ENCODE peak calls at places on chromosomes 16 and 17, in five cellular contexts. One of them, this sample, is unnamed.

GRCh38 chr17:38329808-38330730 is 13.7 kb downstream of the GPR179 start:
- DNase-seq in brain microvascular endothelial cell: no peak
- DNase-seq in foreskin fibroblast: no peak
- DNase-seq in lower leg skin: no peak
- DNase-seq in activated CD8-positive, alpha-beta T cell treated with anti-CD3 and anti-CD28 coated beads for 36 hours: no peak
- DNase-seq in this sample: no peak

GRCh38 chr16:23504453-23505179 is 5.7 kb downstream of the GGA2 start:
- DNase-seq in brain microvascular endothelial cell: peak
- DNase-seq in foreskin fibroblast: peak
- DNase-seq in lower leg skin: peak
- DNase-seq in activated CD8-positive, alpha-beta T cell treated with anti-CD3 and anti-CD28 coated beads for 36 hours: peak
- DNase-seq in this sample: peak

GRCh38 chr16:83847371-83848225 is 39.8 kb downstream of the HSBP1 start:
- DNase-seq in brain microvascular endothelial cell: no peak
- DNase-seq in foreskin fibroblast: no peak
- DNase-seq in lower leg skin: no peak
- DNase-seq in activated CD8-positive, alpha-beta T cell treated with anti-CD3 and anti-CD28 coated beads for 36 hours: no peak
- DNase-seq in this sample: no peak

GRCh38 chr16:89051521-89052166 is 42.0 kb upstream of the ACSF3 start:
- DNase-seq in brain microvascular endothelial cell: no peak
- DNase-seq in foreskin fibroblast: no peak
- DNase-seq in lower leg skin: no peak
- DNase-seq in activated CD8-positive, alpha-beta T cell treated with anti-CD3 and anti-CD28 coated beads for 36 hours: no peak
- DNase-seq in this sample: no peak

GRCh38 chr16:89489731-89490385 is 503 bp downstream of the ANKRD11 start:
- DNase-seq in brain microvascular endothelial cell: no peak
- DNase-seq in foreskin fibroblast: no peak
- DNase-seq in lower leg skin: no peak
- DNase-seq in activated CD8-positive, alpha-beta T cell treated with anti-CD3 and anti-CD28 coated beads for 36 hours: no peak
- DNase-seq in this sample: no peak

GRCh38 chr17:32958418-32958817 is 30.5 kb downstream of the TMEM98 start:
- DNase-seq in brain microvascular endothelial cell: no peak
- DNase-seq in foreskin fibroblast: peak
- DNase-seq in lower leg skin: no peak
- DNase-seq in activated CD8-positive, alpha-beta T cell treated with anti-CD3 and anti-CD28 coated beads for 36 hours: no peak
- DNase-seq in this sample: peak

GRCh38 chr17:77507116-77507885 is 366.5 kb downstream of the SEC14L1 start:
- DNase-seq in brain microvascular endothelial cell: no peak
- DNase-seq in foreskin fibroblast: peak
- DNase-seq in lower leg skin: no peak
- DNase-seq in activated CD8-positive, alpha-beta T cell treated with anti-CD3 and anti-CD28 coated beads for 36 hours: no peak
- DNase-seq in this sample: no peak

GRCh38 chr17:38685485-38685884 is 10.7 kb upstream of the EPOP start:
- DNase-seq in brain microvascular endothelial cell: no peak
- DNase-seq in foreskin fibroblast: no peak
- DNase-seq in lower leg skin: no peak
- DNase-seq in activated CD8-positive, alpha-beta T cell treated with anti-CD3 and anti-CD28 coated beads for 36 hours: no peak
- DNase-seq in this sample: no peak

GRCh38 chr17:74445156-74445555 is 13.3 kb downstream of the GPRC5C start:
- DNase-seq in brain microvascular endothelial cell: no peak
- DNase-seq in foreskin fibroblast: no peak
- DNase-seq in lower leg skin: no peak
- DNase-seq in activated CD8-positive, alpha-beta T cell treated with anti-CD3 and anti-CD28 coated beads for 36 hours: no peak
- DNase-seq in this sample: no peak

GRCh38 chr17:76556759-76557367 is 17.0 kb downstream of the PRCD start:
- DNase-seq in brain microvascular endothelial cell: no peak
- DNase-seq in foreskin fibroblast: peak
- DNase-seq in lower leg skin: no peak
- DNase-seq in activated CD8-positive, alpha-beta T cell treated with anti-CD3 and anti-CD28 coated beads for 36 hours: peak
- DNase-seq in this sample: no peak

GRCh38 chr16:83066011-83066410 is 439.2 kb downstream of the CDH13 start:
- DNase-seq in brain microvascular endothelial cell: no peak
- DNase-seq in foreskin fibroblast: no peak
- DNase-seq in lower leg skin: no peak
- DNase-seq in activated CD8-positive, alpha-beta T cell treated with anti-CD3 and anti-CD28 coated beads for 36 hours: no peak
- DNase-seq in this sample: no peak

GRCh38 chr17:80738987-80739730 is 194.5 kb downstream of the RPTOR start:
- DNase-seq in brain microvascular endothelial cell: no peak
- DNase-seq in foreskin fibroblast: no peak
- DNase-seq in lower leg skin: no peak
- DNase-seq in activated CD8-positive, alpha-beta T cell treated with anti-CD3 and anti-CD28 coated beads for 36 hours: peak
- DNase-seq in this sample: no peak

GRCh38 chr17:44324092-44324570 is 492 bp downstream of the SLC25A39 start:
- DNase-seq in brain microvascular endothelial cell: no peak
- DNase-seq in foreskin fibroblast: peak
- DNase-seq in lower leg skin: peak
- DNase-seq in activated CD8-positive, alpha-beta T cell treated with anti-CD3 and anti-CD28 coated beads for 36 hours: no peak
- DNase-seq in this sample: no peak

GRCh38 chr16:71927383-71927782 is 32.1 kb downstream of the IST1 start:
- DNase-seq in brain microvascular endothelial cell: peak
- DNase-seq in foreskin fibroblast: peak
- DNase-seq in lower leg skin: no peak
- DNase-seq in activated CD8-positive, alpha-beta T cell treated with anti-CD3 and anti-CD28 coated beads for 36 hours: no peak
- DNase-seq in this sample: peak

GRCh38 chr16:6483634-6484033 is 849.0 kb upstream of the RBFOX1 start:
- DNase-seq in brain microvascular endothelial cell: no peak
- DNase-seq in foreskin fibroblast: no peak
- DNase-seq in lower leg skin: no peak
- DNase-seq in activated CD8-positive, alpha-beta T cell treated with anti-CD3 and anti-CD28 coated beads for 36 hours: no peak
- DNase-seq in this sample: no peak

GRCh38 chr17:40903129-40903847 is 18.2 kb upstream of the KRT20 start:
- DNase-seq in brain microvascular endothelial cell: peak
- DNase-seq in foreskin fibroblast: peak
- DNase-seq in lower leg skin: no peak
- DNase-seq in activated CD8-positive, alpha-beta T cell treated with anti-CD3 and anti-CD28 coated beads for 36 hours: peak
- DNase-seq in this sample: peak

GRCh38 chr17:38742431-38743308 is 5.5 kb downstream of the PCGF2 start:
- DNase-seq in brain microvascular endothelial cell: peak
- DNase-seq in foreskin fibroblast: peak
- DNase-seq in lower leg skin: no peak
- DNase-seq in activated CD8-positive, alpha-beta T cell treated with anti-CD3 and anti-CD28 coated beads for 36 hours: peak
- DNase-seq in this sample: no peak

GRCh38 chr17:55436224-55437164 is 14.9 kb upstream of the MMD start:
- DNase-seq in brain microvascular endothelial cell: no peak
- DNase-seq in foreskin fibroblast: peak
- DNase-seq in lower leg skin: no peak
- DNase-seq in activated CD8-positive, alpha-beta T cell treated with anti-CD3 and anti-CD28 coated beads for 36 hours: no peak
- DNase-seq in this sample: no peak

GRCh38 chr16:8943001-8943763 is 20.5 kb downstream of the USP7 start:
- DNase-seq in brain microvascular endothelial cell: no peak
- DNase-seq in foreskin fibroblast: no peak
- DNase-seq in lower leg skin: no peak
- DNase-seq in activated CD8-positive, alpha-beta T cell treated with anti-CD3 and anti-CD28 coated beads for 36 hours: no peak
- DNase-seq in this sample: no peak

GRCh38 chr17:7703584-7704574 is 1.1 kb upstream of the EFNB3 start:
- DNase-seq in brain microvascular endothelial cell: peak
- DNase-seq in foreskin fibroblast: peak
- DNase-seq in lower leg skin: no peak
- DNase-seq in activated CD8-positive, alpha-beta T cell treated with anti-CD3 and anti-CD28 coated beads for 36 hours: peak
- DNase-seq in this sample: no peak

GRCh38 chr16:26905336-26905735 is 161.4 kb upstream of the C16orf82 start:
- DNase-seq in brain microvascular endothelial cell: no peak
- DNase-seq in foreskin fibroblast: peak
- DNase-seq in lower leg skin: no peak
- DNase-seq in activated CD8-positive, alpha-beta T cell treated with anti-CD3 and anti-CD28 coated beads for 36 hours: no peak
- DNase-seq in this sample: no peak

GRCh38 chr17:73307130-73307529 is 4.7 kb downstream of the CDC42EP4 start:
- DNase-seq in brain microvascular endothelial cell: no peak
- DNase-seq in foreskin fibroblast: peak
- DNase-seq in lower leg skin: no peak
- DNase-seq in activated CD8-positive, alpha-beta T cell treated with anti-CD3 and anti-CD28 coated beads for 36 hours: no peak
- DNase-seq in this sample: no peak

GRCh38 chr17:80395402-80396151 is 19.4 kb upstream of the ENDOV start:
- DNase-seq in brain microvascular endothelial cell: no peak
- DNase-seq in foreskin fibroblast: no peak
- DNase-seq in lower leg skin: no peak
- DNase-seq in activated CD8-positive, alpha-beta T cell treated with anti-CD3 and anti-CD28 coated beads for 36 hours: no peak
- DNase-seq in this sample: no peak

GRCh38 chr16:64403352-64403751 is 718.5 kb downstream of the CDH11 start:
- DNase-seq in brain microvascular endothelial cell: no peak
- DNase-seq in foreskin fibroblast: no peak
- DNase-seq in lower leg skin: no peak
- DNase-seq in activated CD8-positive, alpha-beta T cell treated with anti-CD3 and anti-CD28 coated beads for 36 hours: no peak
- DNase-seq in this sample: no peak

GRCh38 chr16:83305092-83305491 is 502.7 kb upstream of the HSBP1 start:
- DNase-seq in brain microvascular endothelial cell: peak
- DNase-seq in foreskin fibroblast: peak
- DNase-seq in lower leg skin: no peak
- DNase-seq in activated CD8-positive, alpha-beta T cell treated with anti-CD3 and anti-CD28 coated beads for 36 hours: no peak
- DNase-seq in this sample: peak

GRCh38 chr17:19773534-19773933 is 25.4 kb upstream of the ALDH3A1 start:
- DNase-seq in brain microvascular endothelial cell: no peak
- DNase-seq in foreskin fibroblast: no peak
- DNase-seq in lower leg skin: no peak
- DNase-seq in activated CD8-positive, alpha-beta T cell treated with anti-CD3 and anti-CD28 coated beads for 36 hours: no peak
- DNase-seq in this sample: no peak

GRCh38 chr16:1941924-1942809 is 832 bp downstream of the MSRB1 start:
- DNase-seq in brain microvascular endothelial cell: no peak
- DNase-seq in foreskin fibroblast: peak
- DNase-seq in lower leg skin: no peak
- DNase-seq in activated CD8-positive, alpha-beta T cell treated with anti-CD3 and anti-CD28 coated beads for 36 hours: peak
- DNase-seq in this sample: no peak

GRCh38 chr16:1942810-1943726 is at the start of gene MSRB1:
- DNase-seq in brain microvascular endothelial cell: peak
- DNase-seq in foreskin fibroblast: peak
- DNase-seq in lower leg skin: peak
- DNase-seq in activated CD8-positive, alpha-beta T cell treated with anti-CD3 and anti-CD28 coated beads for 36 hours: peak
- DNase-seq in this sample: peak

GRCh38 chr16:1940273-1941161 is 2.5 kb downstream of the MSRB1 start:
- DNase-seq in brain microvascular endothelial cell: no peak
- DNase-seq in foreskin fibroblast: no peak
- DNase-seq in lower leg skin: no peak
- DNase-seq in activated CD8-positive, alpha-beta T cell treated with anti-CD3 and anti-CD28 coated beads for 36 hours: no peak
- DNase-seq in this sample: no peak

GRCh38 chr16:1938910-1939309 is 4.1 kb downstream of the MSRB1 start:
- DNase-seq in brain microvascular endothelial cell: no peak
- DNase-seq in foreskin fibroblast: no peak
- DNase-seq in lower leg skin: no peak
- DNase-seq in activated CD8-positive, alpha-beta T cell treated with anti-CD3 and anti-CD28 coated beads for 36 hours: no peak
- DNase-seq in this sample: no peak

GRCh38 chr16:1941162-1941923 is 1.7 kb downstream of the MSRB1 start:
- DNase-seq in brain microvascular endothelial cell: peak
- DNase-seq in foreskin fibroblast: no peak
- DNase-seq in lower leg skin: no peak
- DNase-seq in activated CD8-positive, alpha-beta T cell treated with anti-CD3 and anti-CD28 coated beads for 36 hours: no peak
- DNase-seq in this sample: no peak
- TF ChIP-seq CTCF in brain microvascular endothelial cell: peak
- TF ChIP-seq CTCF in foreskin fibroblast: no peak
- TF ChIP-seq CTCF in lower leg skin: no peak
- TF ChIP-seq CTCF in activated CD8-positive, alpha-beta T cell treated with anti-CD3 and anti-CD28 coated beads for 36 hours: no peak
- TF ChIP-seq CTCF in this sample: no peak

GRCh38 chr16:4082474-4083044 is 33.7 kb downstream of the ADCY9 start:
- DNase-seq in brain microvascular endothelial cell: no peak
- DNase-seq in foreskin fibroblast: no peak
- DNase-seq in lower leg skin: no peak
- DNase-seq in activated CD8-positive, alpha-beta T cell treated with anti-CD3 and anti-CD28 coated beads for 36 hours: peak
- DNase-seq in this sample: no peak
- TF ChIP-seq CTCF in brain microvascular endothelial cell: no peak
- TF ChIP-seq CTCF in foreskin fibroblast: no peak
- TF ChIP-seq CTCF in lower leg skin: no peak
- TF ChIP-seq CTCF in activated CD8-positive, alpha-beta T cell treated with anti-CD3 and anti-CD28 coated beads for 36 hours: no peak
- TF ChIP-seq CTCF in this sample: no peak

DNA sequence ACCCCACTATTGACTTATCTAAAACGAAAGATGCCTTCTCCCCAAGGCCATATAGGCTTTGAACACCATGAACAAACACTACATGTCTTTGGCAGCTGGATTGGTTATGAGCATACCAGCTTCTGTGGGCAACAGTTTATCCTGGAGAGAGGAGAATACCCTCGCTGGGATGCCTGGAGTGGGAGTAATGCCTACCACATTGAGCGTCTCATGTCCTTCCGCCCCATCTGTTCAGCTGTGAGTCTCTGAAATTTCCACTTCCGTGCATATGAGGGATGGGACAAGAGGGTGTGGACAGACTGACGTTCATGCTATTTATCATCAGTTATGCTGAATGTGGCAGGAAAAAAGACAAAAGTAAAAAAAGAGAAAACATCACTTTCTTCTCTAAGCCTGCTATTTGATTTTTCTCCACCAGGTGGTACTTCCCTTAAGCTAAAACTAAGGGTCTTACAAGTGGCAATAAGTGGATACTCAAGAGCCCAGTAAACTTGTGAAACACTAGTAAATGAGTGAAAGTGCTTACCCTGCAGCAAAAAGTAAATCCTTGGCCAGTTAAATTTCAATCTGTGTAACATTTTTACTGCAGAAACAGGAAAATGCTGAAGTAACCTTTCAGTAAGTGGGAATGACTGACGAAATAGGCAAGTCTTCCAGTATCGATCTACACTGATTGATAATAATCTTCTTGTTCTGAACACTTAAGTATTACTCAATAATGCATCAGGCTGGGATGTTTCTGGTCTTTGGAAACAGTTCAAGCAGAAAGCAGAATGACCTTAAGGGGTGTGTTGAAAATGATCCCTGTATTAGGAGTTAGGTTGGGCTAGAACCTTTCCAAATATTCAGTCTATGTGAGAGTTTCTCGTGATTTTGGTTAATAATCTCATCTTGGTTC is 5.6 kb downstream of the CRYBA1 start:
- DNase-seq in brain microvascular endothelial cell: no peak
- DNase-seq in foreskin fibroblast: peak
- DNase-seq in lower leg skin: no peak
- DNase-seq in activated CD8-positive, alpha-beta T cell treated with anti-CD3 and anti-CD28 coated beads for 36 hours: no peak
- DNase-seq in this sample: no peak
- TF ChIP-seq CTCF in brain microvascular endothelial cell: peak
- TF ChIP-seq CTCF in foreskin fibroblast: peak
- TF ChIP-seq CTCF in lower leg skin: no peak
- TF ChIP-seq CTCF in activated CD8-positive, alpha-beta T cell treated with anti-CD3 and anti-CD28 coated beads for 36 hours: peak
- TF ChIP-seq CTCF in this sample: peak

DNA sequence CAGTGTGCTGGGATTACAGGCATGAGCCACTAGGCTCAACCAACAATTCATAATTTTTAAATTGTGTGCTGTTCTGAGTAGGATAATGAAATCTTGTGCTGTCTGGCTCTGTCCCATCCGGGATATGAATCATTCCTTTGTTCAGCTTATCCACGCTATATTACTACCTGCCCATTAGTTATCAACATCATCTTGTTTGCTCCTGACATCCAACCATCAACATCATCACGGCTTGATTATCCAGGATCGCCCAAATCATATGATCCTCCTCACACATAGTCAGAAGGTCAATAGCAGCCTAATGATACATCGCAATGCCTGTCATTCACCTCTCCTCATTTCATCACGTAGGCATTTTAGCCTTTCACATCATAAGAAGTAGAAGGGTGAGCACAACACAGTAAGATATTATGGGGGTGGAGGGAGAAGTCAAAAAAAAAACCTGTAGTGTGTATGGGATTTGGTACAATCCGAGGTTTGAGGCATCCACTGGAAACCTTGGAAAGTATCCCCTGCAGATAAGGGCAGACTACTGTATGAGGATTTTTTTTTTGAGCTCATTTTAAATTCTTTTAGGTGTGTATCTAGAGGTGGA is 77.0 kb upstream of the SIAH1 start:
- DNase-seq in brain microvascular endothelial cell: no peak
- DNase-seq in foreskin fibroblast: no peak
- DNase-seq in lower leg skin: no peak
- DNase-seq in activated CD8-positive, alpha-beta T cell treated with anti-CD3 and anti-CD28 coated beads for 36 hours: no peak
- DNase-seq in this sample: no peak
- TF ChIP-seq CTCF in brain microvascular endothelial cell: no peak
- TF ChIP-seq CTCF in foreskin fibroblast: no peak
- TF ChIP-seq CTCF in lower leg skin: no peak
- TF ChIP-seq CTCF in activated CD8-positive, alpha-beta T cell treated with anti-CD3 and anti-CD28 coated beads for 36 hours: no peak
- TF ChIP-seq CTCF in this sample: no peak

GRCh38 chr16:67260426-67261063 is 11.8 kb downstream of the SLC9A5 start:
- DNase-seq in brain microvascular endothelial cell: peak
- DNase-seq in foreskin fibroblast: peak
- DNase-seq in lower leg skin: no peak
- DNase-seq in activated CD8-positive, alpha-beta T cell treated with anti-CD3 and anti-CD28 coated beads for 36 hours: peak
- DNase-seq in this sample: no peak
- TF ChIP-seq CTCF in brain microvascular endothelial cell: peak
- TF ChIP-seq CTCF in foreskin fibroblast: peak
- TF ChIP-seq CTCF in lower leg skin: no peak
- TF ChIP-seq CTCF in activated CD8-positive, alpha-beta T cell treated with anti-CD3 and anti-CD28 coated beads for 36 hours: peak
- TF ChIP-seq CTCF in this sample: peak